ENCODE peak calls at places on chromosomes 13 and 19, in nine cellular contexts. One of them, this sample, is unnamed.

GRCh38 chr19:21321996-21322395 is 7.2 kb downstream of the ZNF708 start:
- DNase-seq in activated naive CD8-positive, alpha-beta T cell treated with anti-CD3 and anti-CD28 coated beads for 36 hours: no peak
- DNase-seq in sigmoid colon: no peak
- DNase-seq in ovary: no peak
- DNase-seq in SHP77: no peak
- DNase-seq in T-helper 17 cell: no peak
- DNase-seq in endodermal cell: no peak
- DNase-seq in natural killer cell treated with Interleukin-12 subunit alpha and Interleukin-12 subunit beta and Interleukin-15 and Interleukin-18, amount 100 ng/mL, for 72 hours: no peak
- DNase-seq in activated T-cell treated with anti-CD3 and anti-CD28 coated beads, Interleukin-2, amount 50 U/mL, for 48 hours: no peak
- DNase-seq in this sample: no peak

GRCh38 chr19:39413269-39413902 is 917 bp downstream of the PLEKHG2 start:
- DNase-seq in endodermal cell: peak; percentile 86
- DNase-seq in SHP77: no peak
- DNase-seq in natural killer cell treated with Interleukin-12 subunit alpha and Interleukin-12 subunit beta and Interleukin-15 and Interleukin-18, amount 100 ng/mL, for 72 hours: no peak
- DNase-seq in sigmoid colon: peak; percentile 91
- DNase-seq in activated naive CD8-positive, alpha-beta T cell treated with anti-CD3 and anti-CD28 coated beads for 36 hours: peak; percentile 39
- DNase-seq in activated T-cell treated with anti-CD3 and anti-CD28 coated beads, Interleukin-2, amount 50 U/mL, for 48 hours: no peak
- DNase-seq in T-helper 17 cell: no peak
- DNase-seq in ovary: peak; percentile 85
- DNase-seq in this sample: peak; percentile 63

GRCh38 chr19:56083668-56084067 is 37.4 kb downstream of the ZNF787 start:
- DNase-seq in ovary: no peak
- DNase-seq in natural killer cell treated with Interleukin-12 subunit alpha and Interleukin-12 subunit beta and Interleukin-15 and Interleukin-18, amount 100 ng/mL, for 72 hours: no peak
- DNase-seq in sigmoid colon: no peak
- DNase-seq in activated naive CD8-positive, alpha-beta T cell treated with anti-CD3 and anti-CD28 coated beads for 36 hours: no peak
- DNase-seq in SHP77: no peak
- DNase-seq in endodermal cell: peak; percentile 65
- DNase-seq in T-helper 17 cell: no peak
- DNase-seq in activated T-cell treated with anti-CD3 and anti-CD28 coated beads, Interleukin-2, amount 50 U/mL, for 48 hours: no peak
- DNase-seq in this sample: no peak

GRCh38 chr19:39097721-39098120 is 13.6 kb downstream of the ACP7 start:
- DNase-seq in endodermal cell: no peak
- DNase-seq in T-helper 17 cell: no peak
- DNase-seq in SHP77: no peak
- DNase-seq in ovary: no peak
- DNase-seq in activated naive CD8-positive, alpha-beta T cell treated with anti-CD3 and anti-CD28 coated beads for 36 hours: no peak
- DNase-seq in natural killer cell treated with Interleukin-12 subunit alpha and Interleukin-12 subunit beta and Interleukin-15 and Interleukin-18, amount 100 ng/mL, for 72 hours: no peak
- DNase-seq in sigmoid colon: no peak
- DNase-seq in activated T-cell treated with anti-CD3 and anti-CD28 coated beads, Interleukin-2, amount 50 U/mL, for 48 hours: no peak
- DNase-seq in this sample: no peak

GRCh38 chr19:4557971-4558941 is 1.2 kb downstream of the SEMA6B start:
- DNase-seq in ovary: no peak
- DNase-seq in endodermal cell: peak; percentile 90
- DNase-seq in T-helper 17 cell: peak; percentile 26
- DNase-seq in activated naive CD8-positive, alpha-beta T cell treated with anti-CD3 and anti-CD28 coated beads for 36 hours: no peak
- DNase-seq in sigmoid colon: no peak
- DNase-seq in natural killer cell treated with Interleukin-12 subunit alpha and Interleukin-12 subunit beta and Interleukin-15 and Interleukin-18, amount 100 ng/mL, for 72 hours: no peak
- DNase-seq in SHP77: no peak
- DNase-seq in activated T-cell treated with anti-CD3 and anti-CD28 coated beads, Interleukin-2, amount 50 U/mL, for 48 hours: peak; percentile 54
- DNase-seq in this sample: no peak

GRCh38 chr19:10295305-10295846 is 5.6 kb downstream of the ICAM5 start:
- DNase-seq in SHP77: no peak
- DNase-seq in sigmoid colon: no peak
- DNase-seq in activated naive CD8-positive, alpha-beta T cell treated with anti-CD3 and anti-CD28 coated beads for 36 hours: peak; percentile 46
- DNase-seq in natural killer cell treated with Interleukin-12 subunit alpha and Interleukin-12 subunit beta and Interleukin-15 and Interleukin-18, amount 100 ng/mL, for 72 hours: peak; percentile 82
- DNase-seq in activated T-cell treated with anti-CD3 and anti-CD28 coated beads, Interleukin-2, amount 50 U/mL, for 48 hours: peak; percentile 53
- DNase-seq in endodermal cell: peak; percentile 74
- DNase-seq in T-helper 17 cell: peak; percentile 49
- DNase-seq in ovary: no peak
- DNase-seq in this sample: no peak

GRCh38 chr13:113646921-113647340 is 11.1 kb downstream of the ATP4B start:
- DNase-seq in SHP77: peak; percentile 44
- DNase-seq in ovary: no peak
- DNase-seq in endodermal cell: no peak
- DNase-seq in activated T-cell treated with anti-CD3 and anti-CD28 coated beads, Interleukin-2, amount 50 U/mL, for 48 hours: no peak
- DNase-seq in natural killer cell treated with Interleukin-12 subunit alpha and Interleukin-12 subunit beta and Interleukin-15 and Interleukin-18, amount 100 ng/mL, for 72 hours: no peak
- DNase-seq in T-helper 17 cell: no peak
- DNase-seq in sigmoid colon: no peak
- DNase-seq in activated naive CD8-positive, alpha-beta T cell treated with anti-CD3 and anti-CD28 coated beads for 36 hours: no peak
- DNase-seq in this sample: no peak

GRCh38 chr19:47190167-47190727 is 40.8 kb downstream of the BBC3 start:
- DNase-seq in activated T-cell treated with anti-CD3 and anti-CD28 coated beads, Interleukin-2, amount 50 U/mL, for 48 hours: peak; percentile 77
- DNase-seq in activated naive CD8-positive, alpha-beta T cell treated with anti-CD3 and anti-CD28 coated beads for 36 hours: peak; percentile 71
- DNase-seq in endodermal cell: no peak
- DNase-seq in ovary: peak; percentile 70
- DNase-seq in natural killer cell treated with Interleukin-12 subunit alpha and Interleukin-12 subunit beta and Interleukin-15 and Interleukin-18, amount 100 ng/mL, for 72 hours: no peak
- DNase-seq in T-helper 17 cell: peak; percentile 12
- DNase-seq in SHP77: peak; percentile 10
- DNase-seq in sigmoid colon: peak; percentile 76
- DNase-seq in this sample: peak; percentile 11

GRCh38 chr19:29690842-29691241 is 24.2 kb downstream of the C19orf12 start:
- DNase-seq in activated T-cell treated with anti-CD3 and anti-CD28 coated beads, Interleukin-2, amount 50 U/mL, for 48 hours: peak; percentile 72
- DNase-seq in SHP77: peak; percentile 35
- DNase-seq in sigmoid colon: no peak
- DNase-seq in activated naive CD8-positive, alpha-beta T cell treated with anti-CD3 and anti-CD28 coated beads for 36 hours: peak; percentile 49
- DNase-seq in T-helper 17 cell: no peak
- DNase-seq in natural killer cell treated with Interleukin-12 subunit alpha and Interleukin-12 subunit beta and Interleukin-15 and Interleukin-18, amount 100 ng/mL, for 72 hours: peak; percentile 83
- DNase-seq in endodermal cell: peak; percentile 79
- DNase-seq in ovary: no peak
- DNase-seq in this sample: no peak

GRCh38 chr13:28321751-28322150 is 173.2 kb downstream of the FLT1 start:
- DNase-seq in activated naive CD8-positive, alpha-beta T cell treated with anti-CD3 and anti-CD28 coated beads for 36 hours: no peak
- DNase-seq in endodermal cell: no peak
- DNase-seq in ovary: no peak
- DNase-seq in T-helper 17 cell: no peak
- DNase-seq in SHP77: no peak
- DNase-seq in sigmoid colon: no peak
- DNase-seq in activated T-cell treated with anti-CD3 and anti-CD28 coated beads, Interleukin-2, amount 50 U/mL, for 48 hours: no peak
- DNase-seq in natural killer cell treated with Interleukin-12 subunit alpha and Interleukin-12 subunit beta and Interleukin-15 and Interleukin-18, amount 100 ng/mL, for 72 hours: no peak
- DNase-seq in this sample: no peak

GRCh38 chr19:40414536-40415535 is 1.7 kb upstream of the PRX start:
- DNase-seq in natural killer cell treated with Interleukin-12 subunit alpha and Interleukin-12 subunit beta and Interleukin-15 and Interleukin-18, amount 100 ng/mL, for 72 hours: no peak
- DNase-seq in ovary: no peak
- DNase-seq in endodermal cell: peak; percentile 58
- DNase-seq in activated T-cell treated with anti-CD3 and anti-CD28 coated beads, Interleukin-2, amount 50 U/mL, for 48 hours: no peak
- DNase-seq in activated naive CD8-positive, alpha-beta T cell treated with anti-CD3 and anti-CD28 coated beads for 36 hours: no peak
- DNase-seq in SHP77: no peak
- DNase-seq in T-helper 17 cell: no peak
- DNase-seq in sigmoid colon: no peak
- DNase-seq in this sample: no peak

GRCh38 chr13:44045179-44045562 is 165.5 kb downstream of the LACC1 start:
- DNase-seq in sigmoid colon: no peak
- DNase-seq in SHP77: peak; percentile 40
- DNase-seq in ovary: no peak
- DNase-seq in endodermal cell: no peak
- DNase-seq in natural killer cell treated with Interleukin-12 subunit alpha and Interleukin-12 subunit beta and Interleukin-15 and Interleukin-18, amount 100 ng/mL, for 72 hours: no peak
- DNase-seq in T-helper 17 cell: no peak
- DNase-seq in activated T-cell treated with anti-CD3 and anti-CD28 coated beads, Interleukin-2, amount 50 U/mL, for 48 hours: no peak
- DNase-seq in activated naive CD8-positive, alpha-beta T cell treated with anti-CD3 and anti-CD28 coated beads for 36 hours: no peak
- DNase-seq in this sample: no peak

GRCh38 chr13:32586022-32586900 is at the start of gene PDS5B:
- DNase-seq in SHP77: peak; percentile 94
- DNase-seq in natural killer cell treated with Interleukin-12 subunit alpha and Interleukin-12 subunit beta and Interleukin-15 and Interleukin-18, amount 100 ng/mL, for 72 hours: peak; percentile 97
- DNase-seq in activated T-cell treated with anti-CD3 and anti-CD28 coated beads, Interleukin-2, amount 50 U/mL, for 48 hours: peak; percentile 92
- DNase-seq in endodermal cell: peak; percentile 97
- DNase-seq in sigmoid colon: peak; percentile 98
- DNase-seq in ovary: peak; percentile 94
- DNase-seq in T-helper 17 cell: peak; percentile 98
- DNase-seq in activated naive CD8-positive, alpha-beta T cell treated with anti-CD3 and anti-CD28 coated beads for 36 hours: peak; percentile 96
- DNase-seq in this sample: peak; percentile 94

GRCh38 chr19:54114340-54114826 is 1.1 kb downstream of the TFPT start:
- DNase-seq in ovary: no peak
- DNase-seq in sigmoid colon: no peak
- DNase-seq in activated naive CD8-positive, alpha-beta T cell treated with anti-CD3 and anti-CD28 coated beads for 36 hours: peak; percentile 71
- DNase-seq in endodermal cell: peak; percentile 77
- DNase-seq in SHP77: peak; percentile 40
- DNase-seq in activated T-cell treated with anti-CD3 and anti-CD28 coated beads, Interleukin-2, amount 50 U/mL, for 48 hours: peak; percentile 60
- DNase-seq in T-helper 17 cell: no peak
- DNase-seq in natural killer cell treated with Interleukin-12 subunit alpha and Interleukin-12 subunit beta and Interleukin-15 and Interleukin-18, amount 100 ng/mL, for 72 hours: peak; percentile 77
- DNase-seq in this sample: no peak

GRCh38 chr19:2477141-2477710 is 1.3 kb downstream of the GADD45B start:
- DNase-seq in activated naive CD8-positive, alpha-beta T cell treated with anti-CD3 and anti-CD28 coated beads for 36 hours: no peak
- DNase-seq in activated T-cell treated with anti-CD3 and anti-CD28 coated beads, Interleukin-2, amount 50 U/mL, for 48 hours: peak; percentile 60
- DNase-seq in SHP77: no peak
- DNase-seq in T-helper 17 cell: no peak
- DNase-seq in natural killer cell treated with Interleukin-12 subunit alpha and Interleukin-12 subunit beta and Interleukin-15 and Interleukin-18, amount 100 ng/mL, for 72 hours: no peak
- DNase-seq in sigmoid colon: no peak
- DNase-seq in ovary: no peak
- DNase-seq in endodermal cell: peak; percentile 70
- DNase-seq in this sample: no peak

GRCh38 chr19:30596268-30596667 is 224.1 kb downstream of the ZNF536 start:
- DNase-seq in endodermal cell: no peak
- DNase-seq in T-helper 17 cell: no peak
- DNase-seq in ovary: no peak
- DNase-seq in activated T-cell treated with anti-CD3 and anti-CD28 coated beads, Interleukin-2, amount 50 U/mL, for 48 hours: no peak
- DNase-seq in SHP77: no peak
- DNase-seq in natural killer cell treated with Interleukin-12 subunit alpha and Interleukin-12 subunit beta and Interleukin-15 and Interleukin-18, amount 100 ng/mL, for 72 hours: no peak
- DNase-seq in sigmoid colon: no peak
- DNase-seq in activated naive CD8-positive, alpha-beta T cell treated with anti-CD3 and anti-CD28 coated beads for 36 hours: no peak
- DNase-seq in this sample: no peak

GRCh38 chr19:10615429-10616023 is 9.8 kb upstream of the SLC44A2 start:
- DNase-seq in T-helper 17 cell: no peak
- DNase-seq in endodermal cell: no peak
- DNase-seq in activated T-cell treated with anti-CD3 and anti-CD28 coated beads, Interleukin-2, amount 50 U/mL, for 48 hours: no peak
- DNase-seq in SHP77: no peak
- DNase-seq in ovary: no peak
- DNase-seq in natural killer cell treated with Interleukin-12 subunit alpha and Interleukin-12 subunit beta and Interleukin-15 and Interleukin-18, amount 100 ng/mL, for 72 hours: no peak
- DNase-seq in activated naive CD8-positive, alpha-beta T cell treated with anti-CD3 and anti-CD28 coated beads for 36 hours: no peak
- DNase-seq in sigmoid colon: no peak
- DNase-seq in this sample: no peak

This sample was measured in SK-N-DZ.